ENCODE peak calls at places on chromosome 6, in four cellular contexts. One of them, this sample, is unnamed.

GRCh38 chr6:117548797-117549301 is 53.5 kb downstream of the GOPC start:
- DNase-seq in stimulated activated CD8-positive, alpha-beta memory T cell treated with anti-CD3 and anti-CD28 coated beads, Interleukin-2, amount 100 ng/mL, for 1 hour: no peak
- DNase-seq in astrocyte of the spinal cord: peak
- DNase-seq in amniotic stem cell: no peak
- DNase-seq in this sample: peak

GRCh38 chr6:36947570-36948351 is 6.8 kb upstream of the PI16 start:
- DNase-seq in astrocyte of the spinal cord: no peak
- DNase-seq in amniotic stem cell: no peak
- DNase-seq in stimulated activated CD8-positive, alpha-beta memory T cell treated with anti-CD3 and anti-CD28 coated beads, Interleukin-2, amount 100 ng/mL, for 1 hour: peak
- DNase-seq in this sample: no peak

GRCh38 chr6:7673063-7673536 is 52.8 kb upstream of the BMP6 start:
- DNase-seq in stimulated activated CD8-positive, alpha-beta memory T cell treated with anti-CD3 and anti-CD28 coated beads, Interleukin-2, amount 100 ng/mL, for 1 hour: no peak
- DNase-seq in astrocyte of the spinal cord: peak
- DNase-seq in amniotic stem cell: no peak
- DNase-seq in this sample: peak

GRCh38 chr6:143549221-143549620 is 37.7 kb upstream of the FUCA2 start:
- DNase-seq in amniotic stem cell: no peak
- DNase-seq in stimulated activated CD8-positive, alpha-beta memory T cell treated with anti-CD3 and anti-CD28 coated beads, Interleukin-2, amount 100 ng/mL, for 1 hour: no peak
- DNase-seq in astrocyte of the spinal cord: no peak
- DNase-seq in this sample: no peak

GRCh38 chr6:41711323-41712038 is 23.9 kb downstream of the TFEB start:
- DNase-seq in amniotic stem cell: no peak
- DNase-seq in astrocyte of the spinal cord: no peak
- DNase-seq in stimulated activated CD8-positive, alpha-beta memory T cell treated with anti-CD3 and anti-CD28 coated beads, Interleukin-2, amount 100 ng/mL, for 1 hour: no peak
- DNase-seq in this sample: no peak

GRCh38 chr6:41200901-41201783 is at the start of gene TREML2:
- DNase-seq in amniotic stem cell: no peak
- DNase-seq in stimulated activated CD8-positive, alpha-beta memory T cell treated with anti-CD3 and anti-CD28 coated beads, Interleukin-2, amount 100 ng/mL, for 1 hour: no peak
- DNase-seq in astrocyte of the spinal cord: no peak
- DNase-seq in this sample: no peak

GRCh38 chr6:44667668-44668390 is 280.3 kb downstream of the CDC5L start:
- DNase-seq in astrocyte of the spinal cord: no peak
- DNase-seq in amniotic stem cell: no peak
- DNase-seq in stimulated activated CD8-positive, alpha-beta memory T cell treated with anti-CD3 and anti-CD28 coated beads, Interleukin-2, amount 100 ng/mL, for 1 hour: no peak
- DNase-seq in this sample: no peak

GRCh38 chr6:20400476-20401402 is 940 bp upstream of the E2F3 start:
- DNase-seq in astrocyte of the spinal cord: peak
- DNase-seq in stimulated activated CD8-positive, alpha-beta memory T cell treated with anti-CD3 and anti-CD28 coated beads, Interleukin-2, amount 100 ng/mL, for 1 hour: no peak
- DNase-seq in amniotic stem cell: no peak
- DNase-seq in this sample: no peak

GRCh38 chr6:41607036-41607435 is 31.2 kb upstream of the MDFI start:
- DNase-seq in amniotic stem cell: no peak
- DNase-seq in astrocyte of the spinal cord: no peak
- DNase-seq in stimulated activated CD8-positive, alpha-beta memory T cell treated with anti-CD3 and anti-CD28 coated beads, Interleukin-2, amount 100 ng/mL, for 1 hour: no peak
- DNase-seq in this sample: no peak

GRCh38 chr6:101434601-101435000 is 41.1 kb downstream of the GRIK2 start:
- DNase-seq in amniotic stem cell: no peak
- DNase-seq in stimulated activated CD8-positive, alpha-beta memory T cell treated with anti-CD3 and anti-CD28 coated beads, Interleukin-2, amount 100 ng/mL, for 1 hour: no peak
- DNase-seq in astrocyte of the spinal cord: no peak
- DNase-seq in this sample: no peak

GRCh38 chr6:42740725-42741124 is 5.2 kb downstream of the TBCC start:
- DNase-seq in stimulated activated CD8-positive, alpha-beta memory T cell treated with anti-CD3 and anti-CD28 coated beads, Interleukin-2, amount 100 ng/mL, for 1 hour: no peak
- DNase-seq in astrocyte of the spinal cord: no peak
- DNase-seq in amniotic stem cell: no peak
- DNase-seq in this sample: no peak

GRCh38 chr6:34227656-34228421 is 8.8 kb upstream of the HMGA1 start:
- DNase-seq in stimulated activated CD8-positive, alpha-beta memory T cell treated with anti-CD3 and anti-CD28 coated beads, Interleukin-2, amount 100 ng/mL, for 1 hour: no peak
- DNase-seq in amniotic stem cell: no peak
- DNase-seq in astrocyte of the spinal cord: no peak
- DNase-seq in this sample: no peak

GRCh38 chr6:49528571-49528970 is 21.9 kb upstream of the C6orf141 start:
- DNase-seq in stimulated activated CD8-positive, alpha-beta memory T cell treated with anti-CD3 and anti-CD28 coated beads, Interleukin-2, amount 100 ng/mL, for 1 hour: no peak
- DNase-seq in amniotic stem cell: no peak
- DNase-seq in astrocyte of the spinal cord: no peak
- DNase-seq in this sample: no peak

GRCh38 chr6:163485388-163485851 is 70.9 kb downstream of the QKI start:
- DNase-seq in stimulated activated CD8-positive, alpha-beta memory T cell treated with anti-CD3 and anti-CD28 coated beads, Interleukin-2, amount 100 ng/mL, for 1 hour: no peak
- DNase-seq in amniotic stem cell: no peak
- DNase-seq in astrocyte of the spinal cord: no peak
- DNase-seq in this sample: no peak

GRCh38 chr6:158630944-158631616 is 13.5 kb downstream of the DYNLT1 start:
- DNase-seq in astrocyte of the spinal cord: peak
- DNase-seq in amniotic stem cell: no peak
- DNase-seq in stimulated activated CD8-positive, alpha-beta memory T cell treated with anti-CD3 and anti-CD28 coated beads, Interleukin-2, amount 100 ng/mL, for 1 hour: no peak
- DNase-seq in this sample: peak

GRCh38 chr6:55941713-55942112 is 66.3 kb upstream of the BMP5 start:
- DNase-seq in astrocyte of the spinal cord: peak
- DNase-seq in amniotic stem cell: no peak
- DNase-seq in stimulated activated CD8-positive, alpha-beta memory T cell treated with anti-CD3 and anti-CD28 coated beads, Interleukin-2, amount 100 ng/mL, for 1 hour: no peak
- DNase-seq in this sample: no peak

GRCh38 chr6:81739230-81740195 is 13.0 kb downstream of the TENT5A start:
- DNase-seq in stimulated activated CD8-positive, alpha-beta memory T cell treated with anti-CD3 and anti-CD28 coated beads, Interleukin-2, amount 100 ng/mL, for 1 hour: no peak
- DNase-seq in astrocyte of the spinal cord: no peak
- DNase-seq in amniotic stem cell: no peak
- DNase-seq in this sample: no peak

GRCh38 chr6:170151235-170152110 is 139.4 kb downstream of the DLL1 start:
- DNase-seq in astrocyte of the spinal cord: no peak
- DNase-seq in amniotic stem cell: no peak
- DNase-seq in stimulated activated CD8-positive, alpha-beta memory T cell treated with anti-CD3 and anti-CD28 coated beads, Interleukin-2, amount 100 ng/mL, for 1 hour: no peak
- DNase-seq in this sample: no peak

GRCh38 chr6:1315560-1316386 is 3.9 kb downstream of the FOXQ1 start:
- DNase-seq in astrocyte of the spinal cord: no peak
- DNase-seq in stimulated activated CD8-positive, alpha-beta memory T cell treated with anti-CD3 and anti-CD28 coated beads, Interleukin-2, amount 100 ng/mL, for 1 hour: no peak
- DNase-seq in amniotic stem cell: no peak
- DNase-seq in this sample: no peak

GRCh38 chr6:2396856-2397640 is 151.6 kb upstream of the GMDS start:
- DNase-seq in astrocyte of the spinal cord: peak
- DNase-seq in stimulated activated CD8-positive, alpha-beta memory T cell treated with anti-CD3 and anti-CD28 coated beads, Interleukin-2, amount 100 ng/mL, for 1 hour: no peak
- DNase-seq in amniotic stem cell: peak
- DNase-seq in this sample: peak

GRCh38 chr6:148611213-148611612 is 135.6 kb upstream of the UST start:
- DNase-seq in astrocyte of the spinal cord: peak
- DNase-seq in stimulated activated CD8-positive, alpha-beta memory T cell treated with anti-CD3 and anti-CD28 coated beads, Interleukin-2, amount 100 ng/mL, for 1 hour: no peak
- DNase-seq in amniotic stem cell: no peak
- DNase-seq in this sample: peak

GRCh38 chr6:36444470-36444869 is 1.7 kb downstream of the KCTD20 start:
- DNase-seq in astrocyte of the spinal cord: peak
- DNase-seq in stimulated activated CD8-positive, alpha-beta memory T cell treated with anti-CD3 and anti-CD28 coated beads, Interleukin-2, amount 100 ng/mL, for 1 hour: no peak
- DNase-seq in amniotic stem cell: no peak
- DNase-seq in this sample: no peak

GRCh38 chr6:34466242-34467185 is 638 bp downstream of the PACSIN1 start:
- DNase-seq in astrocyte of the spinal cord: no peak
- DNase-seq in amniotic stem cell: no peak
- DNase-seq in stimulated activated CD8-positive, alpha-beta memory T cell treated with anti-CD3 and anti-CD28 coated beads, Interleukin-2, amount 100 ng/mL, for 1 hour: no peak
- DNase-seq in this sample: no peak

GRCh38 chr6:37109714-37110454 is 60.1 kb upstream of the PIM1 start:
- DNase-seq in astrocyte of the spinal cord: no peak
- DNase-seq in amniotic stem cell: no peak
- DNase-seq in stimulated activated CD8-positive, alpha-beta memory T cell treated with anti-CD3 and anti-CD28 coated beads, Interleukin-2, amount 100 ng/mL, for 1 hour: no peak
- DNase-seq in this sample: no peak

GRCh38 chr6:155315516-155315871 is 1.2 kb upstream of the TFB1M start:
- DNase-seq in amniotic stem cell: no peak
- DNase-seq in stimulated activated CD8-positive, alpha-beta memory T cell treated with anti-CD3 and anti-CD28 coated beads, Interleukin-2, amount 100 ng/mL, for 1 hour: no peak
- DNase-seq in astrocyte of the spinal cord: no peak
- DNase-seq in this sample: no peak

GRCh38 chr6:3229566-3230274 is 2.3 kb upstream of the TUBB2B start:
- DNase-seq in astrocyte of the spinal cord: no peak
- DNase-seq in stimulated activated CD8-positive, alpha-beta memory T cell treated with anti-CD3 and anti-CD28 coated beads, Interleukin-2, amount 100 ng/mL, for 1 hour: no peak
- DNase-seq in amniotic stem cell: no peak
- DNase-seq in this sample: no peak

This sample was measured in AG08395.